ENCODE peak calls at places on chromosome 20, in six cellular contexts. One of them, this sample, is unnamed.

GRCh38 chr20:50439539-50440453 is 70.4 kb upstream of the PTPN1 start:
- DNase-seq in activated CD4-positive, alpha-beta T cell treated with anti-CD3 and anti-CD28 coated beads, Interleukin-2, amount 50 U/mL, for 48 hours: no peak
- DNase-seq in HFFc6: no peak
- DNase-seq in right atrium auricular region: no peak
- DNase-seq in AG04450: no peak
- DNase-seq in ELR: no peak
- DNase-seq in this sample: no peak

GRCh38 chr20:44398303-44398702 is 42.8 kb downstream of the HNF4A start:
- DNase-seq in ELR: peak; percentile 83
- DNase-seq in activated CD4-positive, alpha-beta T cell treated with anti-CD3 and anti-CD28 coated beads, Interleukin-2, amount 50 U/mL, for 48 hours: no peak
- DNase-seq in HFFc6: peak; percentile 35
- DNase-seq in AG04450: peak; percentile 11
- DNase-seq in right atrium auricular region: no peak
- DNase-seq in this sample: no peak

GRCh38 chr20:24608926-24609667 is 139.7 kb downstream of the SYNDIG1 start:
- DNase-seq in HFFc6: no peak
- DNase-seq in right atrium auricular region: no peak
- DNase-seq in AG04450: no peak
- DNase-seq in activated CD4-positive, alpha-beta T cell treated with anti-CD3 and anti-CD28 coated beads, Interleukin-2, amount 50 U/mL, for 48 hours: no peak
- DNase-seq in ELR: no peak
- DNase-seq in this sample: no peak

GRCh38 chr20:25294459-25295385 is 46.8 kb downstream of the PYGB start:
- DNase-seq in AG04450: no peak
- DNase-seq in ELR: peak; percentile 73
- DNase-seq in right atrium auricular region: no peak
- DNase-seq in activated CD4-positive, alpha-beta T cell treated with anti-CD3 and anti-CD28 coated beads, Interleukin-2, amount 50 U/mL, for 48 hours: peak; percentile 62
- DNase-seq in HFFc6: peak; percentile 38
- DNase-seq in this sample: no peak

GRCh38 chr20:22795897-22796296 is 211.5 kb upstream of the FOXA2 start:
- DNase-seq in ELR: peak; percentile 86
- DNase-seq in AG04450: peak; percentile 87
- DNase-seq in HFFc6: peak; percentile 74
- DNase-seq in right atrium auricular region: peak; percentile 84
- DNase-seq in activated CD4-positive, alpha-beta T cell treated with anti-CD3 and anti-CD28 coated beads, Interleukin-2, amount 50 U/mL, for 48 hours: no peak
- DNase-seq in this sample: peak; percentile 89

GRCh38 chr20:6828794-6829423 is 61.4 kb downstream of the BMP2 start:
- DNase-seq in ELR: peak; percentile 45
- DNase-seq in AG04450: peak; percentile 3
- DNase-seq in HFFc6: peak; percentile 15
- DNase-seq in right atrium auricular region: peak; percentile 75
- DNase-seq in activated CD4-positive, alpha-beta T cell treated with anti-CD3 and anti-CD28 coated beads, Interleukin-2, amount 50 U/mL, for 48 hours: peak; percentile 45
- DNase-seq in this sample: peak; percentile 26

GRCh38 chr20:41183391-41183790 is 46.0 kb downstream of the PLCG1 start:
- DNase-seq in AG04450: no peak
- DNase-seq in activated CD4-positive, alpha-beta T cell treated with anti-CD3 and anti-CD28 coated beads, Interleukin-2, amount 50 U/mL, for 48 hours: no peak
- DNase-seq in ELR: no peak
- DNase-seq in right atrium auricular region: peak; percentile 36
- DNase-seq in HFFc6: no peak
- DNase-seq in this sample: no peak

GRCh38 chr20:43032459-43032858 is 157.2 kb downstream of the PTPRT start:
- DNase-seq in AG04450: no peak
- DNase-seq in ELR: no peak
- DNase-seq in right atrium auricular region: no peak
- DNase-seq in HFFc6: no peak
- DNase-seq in activated CD4-positive, alpha-beta T cell treated with anti-CD3 and anti-CD28 coated beads, Interleukin-2, amount 50 U/mL, for 48 hours: no peak
- DNase-seq in this sample: no peak

GRCh38 chr20:10537850-10538480 is 102.9 kb downstream of the SLX4IP start:
- DNase-seq in ELR: peak; percentile 75
- DNase-seq in activated CD4-positive, alpha-beta T cell treated with anti-CD3 and anti-CD28 coated beads, Interleukin-2, amount 50 U/mL, for 48 hours: no peak
- DNase-seq in HFFc6: peak; percentile 20
- DNase-seq in AG04450: no peak
- DNase-seq in right atrium auricular region: no peak
- DNase-seq in this sample: no peak

GRCh38 chr20:2820896-2821869 is 5.0 kb downstream of the TMEM239 start:
- DNase-seq in AG04450: no peak
- DNase-seq in ELR: no peak
- DNase-seq in HFFc6: no peak
- DNase-seq in right atrium auricular region: no peak
- DNase-seq in activated CD4-positive, alpha-beta T cell treated with anti-CD3 and anti-CD28 coated beads, Interleukin-2, amount 50 U/mL, for 48 hours: no peak
- DNase-seq in this sample: no peak

GRCh38 chr20:34475979-34476736 is 40.1 kb upstream of the DYNLRB1 start:
- DNase-seq in activated CD4-positive, alpha-beta T cell treated with anti-CD3 and anti-CD28 coated beads, Interleukin-2, amount 50 U/mL, for 48 hours: peak; percentile 10
- DNase-seq in ELR: peak; percentile 59
- DNase-seq in right atrium auricular region: no peak
- DNase-seq in HFFc6: no peak
- DNase-seq in AG04450: no peak
- DNase-seq in this sample: no peak

GRCh38 chr20:63622096-63622495 is 4.8 kb downstream of the GMEB2 start:
- DNase-seq in right atrium auricular region: no peak
- DNase-seq in ELR: no peak
- DNase-seq in activated CD4-positive, alpha-beta T cell treated with anti-CD3 and anti-CD28 coated beads, Interleukin-2, amount 50 U/mL, for 48 hours: no peak
- DNase-seq in AG04450: no peak
- DNase-seq in HFFc6: no peak
- DNase-seq in this sample: no peak

GRCh38 chr20:63218701-63219446 is 2.9 kb upstream of the YTHDF1 start:
- DNase-seq in AG04450: no peak
- DNase-seq in activated CD4-positive, alpha-beta T cell treated with anti-CD3 and anti-CD28 coated beads, Interleukin-2, amount 50 U/mL, for 48 hours: no peak
- DNase-seq in HFFc6: no peak
- DNase-seq in right atrium auricular region: no peak
- DNase-seq in ELR: no peak
- DNase-seq in this sample: no peak

GRCh38 chr20:10250902-10251301 is 32.3 kb downstream of the SNAP25 start:
- DNase-seq in AG04450: no peak
- DNase-seq in right atrium auricular region: no peak
- DNase-seq in activated CD4-positive, alpha-beta T cell treated with anti-CD3 and anti-CD28 coated beads, Interleukin-2, amount 50 U/mL, for 48 hours: no peak
- DNase-seq in HFFc6: no peak
- DNase-seq in ELR: peak; percentile 55
- DNase-seq in this sample: no peak

GRCh38 chr20:43925786-43926185 is 11.1 kb downstream of the TOX2 start:
- DNase-seq in ELR: peak; percentile 70
- DNase-seq in HFFc6: peak; percentile 45
- DNase-seq in activated CD4-positive, alpha-beta T cell treated with anti-CD3 and anti-CD28 coated beads, Interleukin-2, amount 50 U/mL, for 48 hours: no peak
- DNase-seq in right atrium auricular region: no peak
- DNase-seq in AG04450: no peak
- DNase-seq in this sample: peak; percentile 21

GRCh38 chr20:60294627-60295026 is 336.4 kb downstream of the CDH26 start:
- DNase-seq in right atrium auricular region: no peak
- DNase-seq in AG04450: no peak
- DNase-seq in ELR: no peak
- DNase-seq in HFFc6: no peak
- DNase-seq in activated CD4-positive, alpha-beta T cell treated with anti-CD3 and anti-CD28 coated beads, Interleukin-2, amount 50 U/mL, for 48 hours: no peak
- DNase-seq in this sample: no peak

GRCh38 chr20:61803903-61804804 is 261.5 kb downstream of the TAF4 start:
- DNase-seq in AG04450: no peak
- DNase-seq in activated CD4-positive, alpha-beta T cell treated with anti-CD3 and anti-CD28 coated beads, Interleukin-2, amount 50 U/mL, for 48 hours: no peak
- DNase-seq in ELR: no peak
- DNase-seq in HFFc6: no peak
- DNase-seq in right atrium auricular region: no peak
- DNase-seq in this sample: no peak

GRCh38 chr20:53028337-53029007 is 56.3 kb downstream of the TSHZ2 start:
- DNase-seq in ELR: no peak
- DNase-seq in HFFc6: no peak
- DNase-seq in AG04450: no peak
- DNase-seq in right atrium auricular region: no peak
- DNase-seq in activated CD4-positive, alpha-beta T cell treated with anti-CD3 and anti-CD28 coated beads, Interleukin-2, amount 50 U/mL, for 48 hours: peak; percentile 53
- DNase-seq in this sample: no peak

GRCh38 chr20:29427201-29428060 is 1830.0 kb upstream of the DEFB115 start:
- DNase-seq in right atrium auricular region: no peak
- DNase-seq in ELR: no peak
- DNase-seq in HFFc6: no peak
- DNase-seq in activated CD4-positive, alpha-beta T cell treated with anti-CD3 and anti-CD28 coated beads, Interleukin-2, amount 50 U/mL, for 48 hours: no peak
- DNase-seq in AG04450: no peak
- DNase-seq in this sample: no peak

GRCh38 chr20:60139663-60140446 is 181.6 kb downstream of the CDH26 start:
- DNase-seq in HFFc6: no peak
- DNase-seq in AG04450: no peak
- DNase-seq in activated CD4-positive, alpha-beta T cell treated with anti-CD3 and anti-CD28 coated beads, Interleukin-2, amount 50 U/mL, for 48 hours: no peak
- DNase-seq in ELR: no peak
- DNase-seq in right atrium auricular region: no peak
- DNase-seq in this sample: no peak

GRCh38 chr20:15711177-15711576 is 862.1 kb downstream of the KIF16B start:
- DNase-seq in ELR: no peak
- DNase-seq in HFFc6: no peak
- DNase-seq in right atrium auricular region: no peak
- DNase-seq in AG04450: no peak
- DNase-seq in activated CD4-positive, alpha-beta T cell treated with anti-CD3 and anti-CD28 coated beads, Interleukin-2, amount 50 U/mL, for 48 hours: no peak
- DNase-seq in this sample: no peak

GRCh38 chr20:62366370-62367135 is 559 bp downstream of the LAMA5 start:
- DNase-seq in AG04450: no peak
- DNase-seq in ELR: no peak
- DNase-seq in right atrium auricular region: no peak
- DNase-seq in activated CD4-positive, alpha-beta T cell treated with anti-CD3 and anti-CD28 coated beads, Interleukin-2, amount 50 U/mL, for 48 hours: no peak
- DNase-seq in HFFc6: no peak
- DNase-seq in this sample: no peak